ENCODE peak calls at places on chromosomes 1 and 21, in five cellular contexts. P, O, K, V and W are unnamed samples.

GRCh38 chr1:13935336-13935735 is 235.3 kb downstream of the PRDM2 start:
- DNase-seq in K (no peak), O (no peak), P (no peak), V (no peak), W (no peak)

GRCh38 chr1:41476807-41477361 is 7.6 kb downstream of the EDN2 start:
- DNase-seq in V (no peak), P (peak; percentile 89), O (no peak), K (no peak), W (peak; percentile 68)

GRCh38 chr1:29635501-29636263 is 399.4 kb downstream of the PTPRU start:
- DNase-seq in V (peak; percentile 16), O (no peak), K (no peak), P (no peak), W (no peak)

GRCh38 chr1:234724517-234725176 is 114.7 kb upstream of the IRF2BP2 start:
- DNase-seq in K (no peak), O (peak; percentile 83), V (peak; percentile 76), P (peak; percentile 71), W (no peak)

GRCh38 chr1:236176337-236177336 is 34.3 kb downstream of the GPR137B start:
- DNase-seq in V (no peak), P (no peak), K (no peak), O (no peak), W (no peak)

GRCh38 chr1:111283838-111284237 is 6.8 kb upstream of the CHIA start:
- DNase-seq in O (no peak), K (no peak), P (no peak), V (no peak), W (no peak)

GRCh38 chr21:45513003-45513706 is 29.1 kb downstream of the SLC19A1 start:
- DNase-seq in K (no peak), P (peak; percentile 59), V (peak; percentile 47), O (no peak), W (peak; percentile 86)

GRCh38 chr1:110686188-110686587 is 11.4 kb upstream of the KCNA3 start:
- DNase-seq in O (no peak), V (no peak), P (peak; percentile 21), K (no peak), W (no peak)

GRCh38 chr1:28045777-28046176 is 42.6 kb downstream of the EYA3 start:
- DNase-seq in V (no peak), P (no peak), O (no peak), K (no peak), W (no peak)

GRCh38 chr21:14562959-14563358 is 16.8 kb upstream of the SAMSN1 start:
- DNase-seq in V (no peak), O (no peak), P (no peak), K (no peak), W (no peak)

GRCh38 chr1:67590329-67590728 is 94.7 kb upstream of the GADD45A start:
- DNase-seq in O (peak; percentile 32), P (peak; percentile 18), V (no peak), K (no peak), W (no peak)

GRCh38 chr21:22476726-22477646 is 1478.8 kb downstream of the NCAM2 start:
- DNase-seq in O (no peak), V (peak; percentile 56), P (no peak), K (no peak), W (no peak)

GRCh38 chr1:67850151-67850551 is 16.9 kb upstream of the GNG12 start:
- DNase-seq in V (peak; percentile 54), O (no peak), K (no peak), P (no peak), W (peak; percentile 45)

GRCh38 chr1:212852105-212852688 is 4.7 kb upstream of the SPATA45 start:
- DNase-seq in P (no peak), K (no peak), O (no peak), V (no peak), W (no peak)

GRCh38 chr1:156154317-156154749 is 948 bp downstream of the SEMA4A start:
- DNase-seq in K (no peak), V (no peak), O (no peak), P (peak; percentile 63), W (no peak)

GRCh38 chr1:85464497-85465098 is 361 bp downstream of the DDAH1 start:
- DNase-seq in K (no peak), O (peak; percentile 81), V (peak; percentile 85), P (peak; percentile 77), W (peak; percentile 48)

GRCh38 chr1:220927442-220927841 is 48.2 kb downstream of the HLX start:
- DNase-seq in P (no peak), V (peak; percentile 73), K (no peak), O (no peak), W (no peak)

GRCh38 chr1:54177726-54178125 is 22.1 kb downstream of the CYB5RL start:
- DNase-seq in P (no peak), K (no peak), V (no peak), O (no peak), W (no peak)

GRCh38 chr1:183850852-183851251 is 45.9 kb downstream of the RGL1 start:
- DNase-seq in O (no peak), V (no peak), K (no peak), P (no peak), W (no peak)

GRCh38 chr1:82517586-82517985 is 716.9 kb downstream of the ADGRL2 start:
- DNase-seq in O (peak; percentile 46), V (peak; percentile 75), P (no peak), K (no peak), W (no peak)

GRCh38 chr1:63913533-63913932 is 139.7 kb downstream of the ROR1 start:
- DNase-seq in K (no peak), V (no peak), O (no peak), P (no peak), W (no peak)

GRCh38 chr1:163472267-163472666 is 150.5 kb downstream of the NUF2 start:
- DNase-seq in O (no peak), V (no peak), K (no peak), P (no peak), W (no peak)

GRCh38 chr21:45246535-45247320 is 41.0 kb downstream of the POFUT2 start:
- DNase-seq in P (no peak), V (no peak), O (no peak), K (no peak), W (no peak)

DNA sequence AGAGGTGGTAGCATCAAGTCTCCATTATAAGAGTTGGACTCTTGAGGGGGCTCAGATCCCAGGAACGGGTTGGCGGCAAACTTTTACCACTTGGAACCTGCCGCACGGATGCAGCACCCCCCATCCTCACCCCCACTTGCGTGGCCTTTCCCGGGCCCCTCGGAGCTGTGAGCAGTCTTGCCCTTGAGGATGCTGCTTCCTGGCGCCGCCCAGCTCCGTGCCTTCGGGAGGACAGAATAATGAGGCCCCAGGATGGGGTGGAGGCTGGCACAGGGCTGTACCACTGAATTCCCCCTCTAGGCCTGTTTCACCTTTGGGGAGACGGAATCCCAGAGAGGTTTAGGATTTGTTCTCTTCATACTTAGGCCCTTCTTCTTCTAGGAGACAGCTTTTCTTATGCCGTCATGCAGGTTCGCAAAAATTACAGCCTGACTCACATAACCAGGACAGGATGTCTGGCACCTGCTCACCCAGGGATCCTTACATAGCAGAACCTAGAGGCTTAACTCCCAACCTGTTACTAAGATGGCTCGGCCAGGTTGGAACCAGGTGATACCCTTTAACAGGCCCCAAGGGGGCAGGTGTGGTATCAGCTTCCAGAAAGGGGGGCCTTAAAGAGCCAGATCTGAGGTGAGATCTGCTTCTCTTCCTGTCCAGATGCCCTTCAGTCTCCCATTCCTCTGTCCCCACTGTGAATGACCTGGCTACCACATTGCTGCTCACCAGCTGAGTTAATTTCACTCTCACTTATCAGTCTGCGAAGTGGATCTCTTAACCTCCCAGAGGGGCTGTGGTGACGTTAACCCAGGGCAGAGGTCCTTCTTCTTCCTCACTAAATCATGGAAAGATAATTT is 1.5 kb downstream of the TRNP1 start:
- DNase-seq in K (no peak), P (no peak), V (peak; percentile 75), O (no peak), W (no peak)
- H3K4me1 ChIP-seq in K (peaks cover 15% of the 10 kb centered on the region), P (peaks cover 39% of the 10 kb centered on the region), V (peaks cover 18% of the 10 kb centered on the region), O (peaks cover 49% of the 10 kb centered on the region), W (peaks cover 64% of the 10 kb centered on the region)

GRCh38 chr1:159071970-159072582 is 4.5 kb downstream of the AIM2 start:
- DNase-seq in O (no peak), K (no peak), P (no peak), V (no peak), W (no peak)
- H3K4me1 ChIP-seq in O (no peaks in the 10 kb centered on the region), K (peaks cover 35% of the 10 kb centered on the region), P (no peaks in the 10 kb centered on the region), V (peaks cover 5% of the 10 kb centered on the region), W (no peaks in the 10 kb centered on the region)

DNA sequence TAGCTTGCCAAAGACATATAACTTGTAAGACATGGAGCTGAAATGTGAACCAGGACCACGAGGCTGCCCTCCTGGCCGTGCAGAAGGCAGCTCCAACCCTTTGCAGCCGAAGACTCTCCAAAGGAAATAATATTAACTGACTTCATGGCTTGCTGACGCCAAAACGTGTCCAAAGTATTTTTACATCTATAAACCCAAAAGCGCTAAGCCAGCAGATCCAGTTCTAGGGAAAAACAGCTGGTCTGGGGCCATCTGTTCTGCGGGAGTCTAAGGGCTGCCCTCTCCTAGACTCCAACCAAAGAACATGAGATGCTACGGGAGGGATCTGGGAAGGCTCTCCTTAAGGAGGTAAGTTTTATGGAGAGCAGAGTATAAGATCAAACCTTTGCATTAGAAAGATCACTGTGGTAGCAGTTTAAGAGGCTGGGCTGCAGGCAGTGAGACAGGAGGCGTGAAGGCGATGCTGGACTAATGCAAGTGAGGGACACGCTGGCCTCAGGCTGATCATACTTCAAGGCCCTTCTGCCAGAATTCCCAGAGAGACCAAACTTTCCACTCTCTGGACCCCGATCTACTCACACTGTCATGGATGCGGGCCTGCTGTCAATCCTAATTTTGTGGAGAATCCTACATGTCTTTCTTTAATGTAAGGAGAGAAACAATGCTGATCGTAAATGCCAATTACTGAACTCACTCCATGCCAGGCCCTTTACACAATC is 1.2 kb downstream of the TMEM53 start:
- DNase-seq in P (no peak), V (no peak), K (no peak), O (no peak), W (no peak)
- H3K4me1 ChIP-seq in P (peaks cover 50% of the 10 kb centered on the region), V (no peaks in the 10 kb centered on the region), K (peaks cover 4% of the 10 kb centered on the region), O (peaks cover 42% of the 10 kb centered on the region), W (peaks cover 54% of the 10 kb centered on the region)

DNA sequence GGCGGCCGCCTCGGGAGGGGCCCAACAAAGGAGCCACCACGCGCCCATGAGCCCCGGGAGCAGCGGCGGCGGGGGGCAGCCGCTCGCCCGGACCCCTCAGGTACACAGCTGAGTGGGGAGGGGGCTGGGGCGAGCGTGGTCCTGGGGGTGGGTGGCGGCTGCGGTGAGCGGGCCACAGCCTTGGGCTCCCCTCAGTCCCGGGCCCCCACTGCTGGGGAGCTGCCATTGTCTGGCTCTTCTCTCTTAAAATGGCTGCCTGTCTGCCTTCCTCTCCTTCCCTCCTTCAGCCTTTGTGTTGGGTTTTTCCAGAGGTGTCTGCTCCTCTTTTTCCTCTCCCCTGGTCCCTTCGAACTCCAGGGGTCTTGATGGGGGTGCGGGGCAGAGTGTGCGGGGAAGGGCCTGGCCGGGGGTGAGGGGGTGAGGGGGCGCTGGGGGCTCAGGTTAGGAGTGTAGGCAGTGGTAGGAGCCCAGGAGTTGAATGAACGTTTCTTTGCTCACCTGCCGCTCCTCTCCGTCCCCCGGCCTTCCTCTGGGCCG is 1.7 kb downstream of the ARID1A start:
- DNase-seq in O (peak; percentile 25), V (peak; percentile 58), K (peak; percentile 6), P (no peak), W (no peak)
- H3K4me1 ChIP-seq in O (peaks cover 63% of the 10 kb centered on the region), V (peaks cover 26% of the 10 kb centered on the region), K (peaks cover 52% of the 10 kb centered on the region), P (peaks cover 64% of the 10 kb centered on the region), W (peaks cover 62% of the 10 kb centered on the region)

GRCh38 chr1:240101737-240102136 is 10.1 kb downstream of the FMN2 start:
- DNase-seq in V (no peak), K (no peak), P (no peak), O (no peak), W (no peak)
- H3K4me1 ChIP-seq in V (peaks cover 6% of the 10 kb centered on the region), K (no peaks in the 10 kb centered on the region), P (no peaks in the 10 kb centered on the region), O (no peaks in the 10 kb centered on the region), W (no peaks in the 10 kb centered on the region)

GRCh38 chr1:201715351-201715750 is 113.6 kb upstream of the IPO9 start:
- DNase-seq in P (no peak), V (no peak), K (no peak), O (no peak), W (no peak)
- H3K4me1 ChIP-seq in P (peaks cover 77% of the 10 kb centered on the region), V (peaks cover 16% of the 10 kb centered on the region), K (no peaks in the 10 kb centered on the region), O (peaks cover 100% of the 10 kb centered on the region), W (peaks cover 41% of the 10 kb centered on the region)